ENCODE peak calls at places on chromosomes 5 and 9, in five cellular contexts. One of them, this sample, is unnamed.
A peak's percentile ranks its signal among the peaks of the same experiment; 100 is the strongest.

GRCh38 chr5:154309361-154309725 is 118.8 kb downstream of the GALNT10 start:
- DNase-seq in T follicular helper cell: no peak
- DNase-seq in activated B cell treated with CpG ODN at 0.5 μM for 24 hours: no peak
- DNase-seq in fibroblast of gingiva: no peak
- DNase-seq in NCI-H1930: no peak
- DNase-seq in this sample: no peak

GRCh38 chr9:89513836-89514235 is 15.9 kb upstream of the SEMA4D start:
- DNase-seq in T follicular helper cell: no peak
- DNase-seq in activated B cell treated with CpG ODN at 0.5 μM for 24 hours: no peak
- DNase-seq in fibroblast of gingiva: no peak
- DNase-seq in NCI-H1930: no peak
- DNase-seq in this sample: no peak

GRCh38 chr5:170636836-170637477 is 133.1 kb downstream of the KCNIP1 start:
- DNase-seq in T follicular helper cell: no peak
- DNase-seq in activated B cell treated with CpG ODN at 0.5 μM for 24 hours: no peak
- DNase-seq in fibroblast of gingiva: no peak
- DNase-seq in NCI-H1930: no peak
- DNase-seq in this sample: no peak

GRCh38 chr5:42074353-42074752 is 149.3 kb downstream of the FBXO4 start:
- DNase-seq in T follicular helper cell: no peak
- DNase-seq in activated B cell treated with CpG ODN at 0.5 μM for 24 hours: no peak
- DNase-seq in fibroblast of gingiva: no peak
- DNase-seq in NCI-H1930: no peak
- DNase-seq in this sample: no peak

GRCh38 chr5:104800440-104801048 is 1238.0 kb upstream of the NUDT12 start:
- DNase-seq in T follicular helper cell: no peak
- DNase-seq in activated B cell treated with CpG ODN at 0.5 μM for 24 hours: no peak
- DNase-seq in fibroblast of gingiva: no peak
- DNase-seq in NCI-H1930: no peak
- DNase-seq in this sample: no peak

GRCh38 chr9:12934515-12935301 is 159.9 kb downstream of the LURAP1L start:
- DNase-seq in T follicular helper cell: no peak
- DNase-seq in activated B cell treated with CpG ODN at 0.5 μM for 24 hours: no peak
- DNase-seq in fibroblast of gingiva: peak; percentile 55
- DNase-seq in NCI-H1930: no peak
- DNase-seq in this sample: no peak

GRCh38 chr9:18890372-18890771 is 142.6 kb downstream of the SAXO1 start:
- DNase-seq in T follicular helper cell: no peak
- DNase-seq in activated B cell treated with CpG ODN at 0.5 μM for 24 hours: no peak
- DNase-seq in fibroblast of gingiva: peak; percentile 75
- DNase-seq in NCI-H1930: no peak
- DNase-seq in this sample: no peak

GRCh38 chr5:111278824-111279504 is 54.8 kb downstream of the CAMK4 start:
- DNase-seq in T follicular helper cell: peak; percentile 79
- DNase-seq in activated B cell treated with CpG ODN at 0.5 μM for 24 hours: peak; percentile 39
- DNase-seq in fibroblast of gingiva: peak; percentile 8
- DNase-seq in NCI-H1930: no peak
- DNase-seq in this sample: peak; percentile 67

GRCh38 chr9:124624735-124624992 is 117.5 kb upstream of the NR5A1 start:
- DNase-seq in T follicular helper cell: no peak
- DNase-seq in activated B cell treated with CpG ODN at 0.5 μM for 24 hours: no peak
- DNase-seq in fibroblast of gingiva: peak; percentile 26
- DNase-seq in NCI-H1930: no peak
- DNase-seq in this sample: no peak

GRCh38 chr9:132943677-132944293 is 631 bp downstream of the TSC1 start:
- DNase-seq in T follicular helper cell: no peak
- DNase-seq in activated B cell treated with CpG ODN at 0.5 μM for 24 hours: no peak
- DNase-seq in fibroblast of gingiva: no peak
- DNase-seq in NCI-H1930: no peak
- DNase-seq in this sample: no peak

GRCh38 chr5:1817261-1818043 is 16.2 kb downstream of the NDUFS6 start:
- DNase-seq in T follicular helper cell: no peak
- DNase-seq in activated B cell treated with CpG ODN at 0.5 μM for 24 hours: no peak
- DNase-seq in fibroblast of gingiva: no peak
- DNase-seq in NCI-H1930: no peak
- DNase-seq in this sample: no peak

GRCh38 chr9:99607852-99608448 is 213.7 kb upstream of the NR4A3 start:
- DNase-seq in T follicular helper cell: no peak
- DNase-seq in activated B cell treated with CpG ODN at 0.5 μM for 24 hours: no peak
- DNase-seq in fibroblast of gingiva: no peak
- DNase-seq in NCI-H1930: no peak
- DNase-seq in this sample: no peak

GRCh38 chr9:8534828-8535227 is 735.2 kb upstream of the DMAC1 start:
- DNase-seq in T follicular helper cell: no peak
- DNase-seq in activated B cell treated with CpG ODN at 0.5 μM for 24 hours: no peak
- DNase-seq in fibroblast of gingiva: no peak
- DNase-seq in NCI-H1930: peak; percentile 66
- DNase-seq in this sample: no peak

GRCh38 chr9:88978034-88978433 is 13.2 kb upstream of the S1PR3 start:
- DNase-seq in T follicular helper cell: no peak
- DNase-seq in activated B cell treated with CpG ODN at 0.5 μM for 24 hours: no peak
- DNase-seq in fibroblast of gingiva: no peak
- DNase-seq in NCI-H1930: no peak
- DNase-seq in this sample: no peak

GRCh38 chr5:9350301-9350797 is 195.5 kb downstream of the SEMA5A start:
- DNase-seq in T follicular helper cell: no peak
- DNase-seq in activated B cell treated with CpG ODN at 0.5 μM for 24 hours: no peak
- DNase-seq in fibroblast of gingiva: peak; percentile 73
- DNase-seq in NCI-H1930: no peak
- DNase-seq in this sample: no peak

GRCh38 chr9:91266457-91266856 is 95.3 kb downstream of the AUH start:
- DNase-seq in T follicular helper cell: no peak
- DNase-seq in activated B cell treated with CpG ODN at 0.5 μM for 24 hours: no peak
- DNase-seq in fibroblast of gingiva: no peak
- DNase-seq in NCI-H1930: no peak
- DNase-seq in this sample: no peak